ENCODE peak calls at places on chromosomes 16 and 17, in four cellular contexts. F is omental fat pad; I is endothelial cell; R is activated naive CD4-positive, alpha-beta T cell. Q is an unnamed sample.

GRCh38 chr16:65077181-65077580 is 44.7 kb downstream of the CDH11 start:
- DNase-seq in F (no peak), I (no peak), R (no peak), Q (no peak)

GRCh38 chr17:74219576-74220133 is 6.3 kb downstream of the TTYH2 start:
- DNase-seq in I (no peak), R (no peak), F (no peak), Q (no peak)

GRCh38 chr17:72556944-72557826 is 436.4 kb downstream of the SOX9 start:
- DNase-seq in R (peak; percentile 42), I (peak; percentile 79), F (no peak), Q (peak; percentile 59)

GRCh38 chr17:41360291-41360995 is 9.2 kb downstream of the KRT33B start:
- DNase-seq in R (no peak), F (no peak), I (no peak), Q (no peak)

GRCh38 chr16:68257251-68257905 is 6.9 kb upstream of the SLC7A6 start:
- DNase-seq in I (no peak), F (no peak), R (no peak), Q (no peak)

GRCh38 chr17:57294075-57294474 is 37.8 kb downstream of the MSI2 start:
- DNase-seq in I (no peak), F (no peak), R (no peak), Q (no peak)

GRCh38 chr16:81601008-81601428 is 156.4 kb downstream of the CMIP start:
- DNase-seq in I (no peak), R (no peak), F (no peak), Q (no peak)

GRCh38 chr17:82235775-82236141 is 6.9 kb downstream of the SLC16A3 start:
- DNase-seq in I (no peak), F (no peak), R (no peak), Q (no peak)

GRCh38 chr17:81683208-81683583 is 401 bp downstream of the ARL16 start:
- DNase-seq in R (no peak), I (no peak), F (no peak), Q (no peak)

GRCh38 chr16:19288872-19289799 is 3.6 kb downstream of the CLEC19A start:
- DNase-seq in R (no peak), I (no peak), F (no peak), Q (no peak)

GRCh38 chr17:33335491-33336173 is 42.5 kb upstream of the ASIC2 start:
- DNase-seq in R (no peak), I (peak; percentile 4), F (no peak), Q (no peak)

GRCh38 chr16:1126044-1126443 is 26.9 kb upstream of the CACNA1H start:
- DNase-seq in R (no peak), F (no peak), I (no peak), Q (no peak)

GRCh38 chr17:64178011-64178825 is 48.3 kb upstream of the ERN1 start:
- DNase-seq in R (no peak), I (no peak), F (no peak), Q (no peak)

GRCh38 chr16:2530629-2531318 is 434 bp downstream of the CEMP1 start:
- DNase-seq in R (no peak), I (no peak), F (no peak), Q (no peak)

Q was measured in lung.